ENCODE peak calls at places on chromosomes 11 and 22, in nine cellular contexts. S is A549, V is HCT116, T is adrenal gland, N is uterus, K is heart left ventricle, I is Peyer's patch, B is testis, Q is stomach. A is an unnamed sample.

GRCh38 chr11:112784323-112785073 is 176.7 kb upstream of the NCAM1 start:
- DNase-seq in S (no peak), V (no peak), T (peak; percentile 71), N (peak; percentile 79), K (peak; percentile 72), I (no peak), B (peak; percentile 83), Q (no peak), A (peak; percentile 59)

GRCh38 chr11:117593065-117593464 is 204.0 kb downstream of the DSCAML1 start:
- DNase-seq in S (no peak), V (no peak), T (no peak), N (no peak), K (no peak), I (no peak), B (no peak), Q (no peak), A (no peak)

GRCh38 chr22:31248965-31249940 is 37.2 kb downstream of the LIMK2 start:
- DNase-seq in S (no peak), V (no peak), T (no peak), N (no peak), K (no peak), I (no peak), B (no peak), Q (no peak), A (no peak)

GRCh38 chr11:102957953-102958352 is 2.4 kb upstream of the MMP13 start:
- DNase-seq in S (no peak), V (no peak), T (no peak), N (no peak), K (no peak), I (no peak), B (no peak), Q (no peak), A (no peak)

GRCh38 chr11:111427471-111427912 is 48.4 kb upstream of the POU2AF1 start:
- DNase-seq in S (no peak), V (no peak), T (no peak), N (no peak), K (no peak), I (no peak), B (no peak), Q (no peak), A (no peak)

GRCh38 chr22:42261266-42261665 is 9.2 kb downstream of the TCF20 start:
- DNase-seq in S (no peak), V (no peak), T (no peak), N (no peak), K (no peak), I (no peak), B (no peak), Q (no peak), A (no peak)

GRCh38 chr11:97557399-97557798 is 1167.6 kb downstream of the JRKL start:
- DNase-seq in S (no peak), V (no peak), T (no peak), N (no peak), K (no peak), I (no peak), B (no peak), Q (no peak), A (no peak)

GRCh38 chr11:99015634-99016454 is 4.9 kb upstream of the CNTN5 start:
- DNase-seq in S (peak; percentile 39), V (peak; percentile 12), T (peak; percentile 14), N (no peak), K (no peak), I (no peak), B (peak; percentile 40), Q (no peak), A (peak; percentile 12)

GRCh38 chr11:46249103-46249942 is 28.1 kb upstream of the CREB3L1 start:
- DNase-seq in S (no peak), V (no peak), T (no peak), N (no peak), K (no peak), I (no peak), B (peak; percentile 4), Q (no peak), A (no peak)
- H3K27ac ChIP-seq in S (peak overlapping the region; percentile 82), V (peak overlapping the region; percentile 47), T (peak overlapping the region; percentile 42), N (no peak overlapping the region), K (no peak overlapping the region), I (no peak overlapping the region), B (no peak overlapping the region), Q (no peak overlapping the region), A (no peak overlapping the region)

GRCh38 chr11:11740081-11740702 is 101.6 kb upstream of the USP47 start:
- DNase-seq in S (no peak), V (no peak), T (no peak), N (no peak), K (no peak), I (no peak), B (no peak), Q (no peak), A (no peak)

GRCh38 chr11:11743216-11743615 is 98.6 kb upstream of the USP47 start:
- DNase-seq in S (no peak), V (no peak), T (no peak), N (no peak), K (no peak), I (no peak), B (no peak), Q (no peak), A (no peak)

GRCh38 chr11:11735586-11735985 is 106.2 kb upstream of the USP47 start:
- DNase-seq in S (no peak), V (no peak), T (no peak), N (no peak), K (no peak), I (no peak), B (no peak), Q (no peak), A (no peak)

GRCh38 chr11:11742486-11742885 is 99.3 kb upstream of the USP47 start:
- DNase-seq in S (no peak), V (no peak), T (no peak), N (no peak), K (no peak), I (no peak), B (no peak), Q (no peak), A (no peak)

DNA sequence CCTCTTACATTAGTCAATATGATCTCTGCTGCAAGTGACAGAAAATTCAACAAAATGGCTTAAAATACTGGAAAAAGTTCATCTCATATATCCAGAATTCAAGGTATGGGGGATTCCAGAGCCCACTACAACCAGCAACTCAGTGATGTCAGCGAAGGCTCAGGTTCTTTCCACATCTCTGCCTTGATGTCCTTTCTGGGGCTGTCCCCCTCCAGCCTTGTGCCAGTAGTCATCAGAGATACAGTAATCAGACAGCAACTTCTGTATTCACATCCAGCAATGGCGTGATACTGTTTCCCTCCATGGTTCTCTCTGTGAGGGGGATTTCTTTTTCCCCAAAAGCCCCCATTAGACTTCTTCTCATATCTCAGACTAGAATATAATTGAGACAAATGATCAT is 103.4 kb upstream of the USP47 start:
- DNase-seq in S (no peak), V (no peak), T (no peak), N (no peak), K (no peak), I (no peak), B (no peak), Q (no peak), A (no peak)
- TF ChIP-seq POLR2A in S (no peak), V (no peak), T (no peak), N (no peak), K (no peak), I (no peak), B (no peak), Q (no peak), A (no peak)

GRCh38 chr22:49964136-49964492 is 3.5 kb downstream of the PIM3 start:
- DNase-seq in S (no peak), V (no peak), T (no peak), N (peak; percentile 15), K (no peak), I (no peak), B (no peak), Q (peak; percentile 26), A (no peak)

GRCh38 chr22:49966041-49966715 is 5.6 kb downstream of the PIM3 start:
- DNase-seq in S (no peak), V (no peak), T (no peak), N (peak; percentile 19), K (peak; percentile 16), I (no peak), B (no peak), Q (peak; percentile 47), A (peak; percentile 21)

GRCh38 chr22:49966716-49967332 is 6.3 kb downstream of the PIM3 start:
- DNase-seq in S (no peak), V (no peak), T (peak; percentile 57), N (peak; percentile 57), K (peak; percentile 30), I (peak; percentile 15), B (peak; percentile 42), Q (peak; percentile 66), A (peak; percentile 38)

GRCh38 chr22:49964493-49965290 is 4.1 kb downstream of the PIM3 start:
- DNase-seq in S (no peak), V (no peak), T (peak; percentile 35), N (peak; percentile 17), K (peak; percentile 16), I (no peak), B (no peak), Q (peak; percentile 28), A (peak; percentile 10)

GRCh38 chr22:49965291-49966040 is 4.9 kb downstream of the PIM3 start:
- DNase-seq in S (no peak), V (no peak), T (peak; percentile 22), N (peak; percentile 20), K (peak; percentile 13), I (no peak), B (no peak), Q (peak; percentile 31), A (peak; percentile 23)
- H3K27ac ChIP-seq in S (peak overlapping the region; percentile 96), V (peak overlapping the region; percentile 37), T (peak overlapping the region; percentile 94), N (peak overlapping the region; percentile 95), K (peak overlapping the region; percentile 23), I (peak overlapping the region; percentile 77), B (peak overlapping the region; percentile 34), Q (peak overlapping the region; percentile 98), A (no peak overlapping the region)

GRCh38 chr22:29305836-29306174 is 645 bp upstream of the GAS2L1 start:
- DNase-seq in S (no peak), V (no peak), T (no peak), N (no peak), K (no peak), I (no peak), B (no peak), Q (no peak), A (no peak)

GRCh38 chr22:29307658-29308147 is 1.3 kb downstream of the GAS2L1 start:
- DNase-seq in S (no peak), V (no peak), T (no peak), N (no peak), K (no peak), I (no peak), B (no peak), Q (no peak), A (no peak)

GRCh38 chr22:29306175-29306829 is at the start of gene GAS2L1:
- DNase-seq in S (peak; percentile 76), V (peak; percentile 51), T (peak; percentile 87), N (peak; percentile 86), K (peak; percentile 90), I (peak; percentile 37), B (peak; percentile 89), Q (peak; percentile 81), A (peak; percentile 83)

GRCh38 chr22:29308148-29308790 is 1.8 kb downstream of the GAS2L1 start:
- DNase-seq in S (no peak), V (no peak), T (peak; percentile 29), N (no peak), K (no peak), I (no peak), B (no peak), Q (no peak), A (no peak)

DNA sequence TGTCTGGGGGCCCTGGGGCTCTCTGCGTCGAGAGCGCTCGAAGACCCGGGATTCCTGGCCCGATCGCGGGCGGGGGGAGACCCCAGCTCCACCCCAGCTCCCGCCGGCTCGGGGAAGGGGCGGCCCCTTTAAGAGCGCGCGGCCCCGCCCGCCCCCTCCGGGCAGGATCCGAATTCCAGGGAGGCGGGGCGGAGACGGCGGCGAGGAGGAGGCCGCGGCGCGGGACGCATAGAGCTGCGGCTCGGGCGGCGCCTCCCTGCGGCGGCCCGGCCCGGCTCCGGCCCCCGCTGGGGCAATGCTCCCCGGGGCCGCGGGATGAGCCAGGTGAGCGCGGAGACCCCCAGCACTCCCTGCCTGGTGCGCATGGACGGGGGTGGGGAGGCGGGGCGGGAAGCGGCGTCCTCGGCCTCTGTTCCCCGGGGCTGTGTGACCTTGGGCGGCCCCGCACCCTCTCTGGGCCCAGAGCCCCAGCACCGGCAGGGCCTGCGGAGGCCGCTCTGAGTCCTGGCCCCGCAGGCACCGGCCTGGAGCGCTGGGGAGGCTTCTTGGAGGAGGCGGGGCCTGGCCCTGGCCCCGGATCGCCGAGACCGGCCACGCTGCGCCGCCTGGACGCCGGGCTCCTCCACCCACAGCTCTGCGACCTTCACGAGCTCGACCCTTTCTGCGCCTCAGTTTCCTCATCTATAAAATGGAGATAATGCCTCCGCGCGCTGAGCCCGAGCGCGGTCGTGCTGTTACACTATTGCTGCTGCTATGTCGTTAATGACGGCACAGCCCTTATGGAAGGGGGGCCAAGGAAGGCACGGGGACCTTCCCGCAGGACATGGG is 594 bp downstream of the GAS2L1 start:
- DNase-seq in S (peak; percentile 64), V (no peak), T (peak; percentile 87), N (peak; percentile 80), K (peak; percentile 88), I (peak; percentile 37), B (peak; percentile 90), Q (peak; percentile 83), A (peak; percentile 86)
- TF ChIP-seq POLR2A in S (peak; percentile 38), V (peak; percentile 29), T (peak; percentile 60), N (no peak), K (peak; percentile 87), I (peak; percentile 25), B (no peak), Q (no peak), A (peak; percentile 35)

A was measured in body of pancreas.